ENCODE peak calls at places on chromosomes 12 and 14, in ten cellular contexts. X, G, Y, O, K, B, Z, V, U and N are unnamed samples. For H3K36me3, the result is how much of the 10 kb centered on the place peaks cover.

GRCh38 chr12:27366621-27367020 is 34.0 kb downstream of the BMAL2 start:
- DNase-seq in X (no peak), U (no peak), Z (no peak), V (no peak), K (no peak), Y (no peak), B (no peak), O (no peak), G (no peak), N (no peak)

GRCh38 chr12:26648584-26648983 is 184.4 kb downstream of the ITPR2 start:
- DNase-seq in Z (no peak), V (peak), B (no peak), O (no peak), X (no peak), G (no peak), U (no peak), K (no peak), Y (no peak), N (peak)

GRCh38 chr12:122130150-122130549 is 43.9 kb downstream of the IL31 start:
- DNase-seq in B (peak), K (no peak), X (no peak), G (no peak), Y (no peak), O (no peak), V (peak), U (no peak), Z (peak), N (no peak)

GRCh38 chr12:51589557-51590176 is 1.4 kb upstream of the SCN8A start:
- DNase-seq in B (no peak), G (no peak), U (no peak), K (no peak), Y (no peak), X (no peak), O (no peak), Z (no peak), V (no peak), N (no peak)

GRCh38 chr12:15684896-15685658 is 104.1 kb downstream of the EPS8 start:
- DNase-seq in Y (no peak), U (no peak), O (no peak), B (no peak), X (no peak), V (no peak), G (no peak), Z (no peak), K (no peak), N (no peak)

GRCh38 chr12:25977047-25977446 is 18.6 kb downstream of the RASSF8 start:
- DNase-seq in X (no peak), K (no peak), O (no peak), V (peak), Z (no peak), G (no peak), U (no peak), B (peak), Y (no peak), N (no peak)

GRCh38 chr14:89489796-89490506 is 72.9 kb upstream of the FOXN3 start:
- DNase-seq in Y (peak), O (no peak), X (no peak), V (no peak), K (no peak), B (no peak), G (peak), Z (no peak), U (no peak), N (no peak)

GRCh38 chr12:104399750-104400612 is 56.8 kb upstream of the CHST11 start:
- DNase-seq in Z (no peak), K (no peak), Y (no peak), X (no peak), V (no peak), U (no peak), O (no peak), G (no peak), B (no peak), N (no peak)

GRCh38 chr14:105498430-105499255 is 7.6 kb downstream of the TEDC1 start:
- DNase-seq in G (no peak), Y (peak), K (no peak), B (no peak), Z (no peak), O (no peak), X (peak), U (peak), V (no peak), N (no peak)

GRCh38 chr14:101969480-101969879 is 5.1 kb downstream of the DYNC1H1 start:
- DNase-seq in X (no peak), Z (no peak), K (no peak), V (no peak), Y (no peak), B (no peak), G (no peak), O (no peak), U (peak), N (no peak)

GRCh38 chr12:10409387-10409786 is at the start of gene KLRC4:
- DNase-seq in U (no peak), Y (no peak), B (no peak), X (no peak), O (no peak), G (no peak), K (no peak), Z (peak), V (no peak), N (peak)

GRCh38 chr12:75334384-75335030 is at the start of gene GLIPR1L1:
- DNase-seq in Y (peak), G (peak), V (peak), U (peak), K (peak), O (peak), Z (peak), B (peak), X (peak), N (peak)

GRCh38 chr12:664779-665092 is 1.5 kb upstream of the NINJ2 start:
- DNase-seq in O (no peak), Z (no peak), X (no peak), K (no peak), Y (no peak), B (no peak), G (no peak), V (no peak), U (no peak), N (no peak)

GRCh38 chr12:6927999-6928702 is 392 bp downstream of the ATN1 start:
- DNase-seq in B (no peak), G (no peak), Y (no peak), K (no peak), V (no peak), Z (no peak), U (no peak), O (no peak), X (peak), N (no peak)

GRCh38 chr12:34398366-34398705 is 376.0 kb downstream of the ALG10 start:
- DNase-seq in V (no peak), X (peak), Z (no peak), B (peak), K (peak), G (no peak), Y (peak), U (no peak), O (no peak), N (no peak)

GRCh38 chr14:20413785-20414117 is 450 bp upstream of the TEP1 start:
- DNase-seq in X (no peak), O (no peak), U (no peak), Y (no peak), V (no peak), Z (no peak), B (no peak), K (no peak), G (no peak), N (peak)

GRCh38 chr12:70733385-70733784 is 96.2 kb upstream of the PTPRB start:
- DNase-seq in K (no peak), O (no peak), X (no peak), U (peak), Y (no peak), V (peak), Z (peak), G (peak), B (no peak), N (peak)

GRCh38 chr12:47048541-47048940 is 30.9 kb upstream of the PCED1B start:
- DNase-seq in B (no peak), Y (no peak), O (no peak), X (no peak), G (no peak), K (no peak), U (no peak), V (no peak), Z (no peak), N (no peak)

GRCh38 chr14:69090187-69090789 is 62.6 kb downstream of the DCAF5 start:
- DNase-seq in O (no peak), V (no peak), Z (peak), K (no peak), B (no peak), Y (no peak), G (peak), X (no peak), U (peak), N (peak)

GRCh38 chr12:12482150-12482761 is 80.4 kb downstream of the DUSP16 start:
- DNase-seq in G (no peak), X (no peak), K (no peak), Y (no peak), V (no peak), U (no peak), B (no peak), Z (no peak), O (no peak), N (no peak)

GRCh38 chr14:91878274-91878673 is 10.9 kb upstream of the TC2N start:
- DNase-seq in K (no peak), B (no peak), U (no peak), G (no peak), O (no peak), Y (peak), X (no peak), Z (no peak), V (no peak), N (no peak)

GRCh38 chr14:91875515-91876286 is 8.4 kb upstream of the TC2N start:
- DNase-seq in Z (no peak), O (no peak), K (no peak), U (no peak), B (no peak), V (no peak), X (no peak), G (no peak), Y (no peak), N (no peak)

GRCh38 chr14:91879196-91879595 is 11.9 kb upstream of the TC2N start:
- DNase-seq in B (no peak), Y (no peak), U (no peak), Z (no peak), O (no peak), V (no peak), X (no peak), G (no peak), K (no peak), N (peak)

GRCh38 chr14:91876492-91876891 is 9.2 kb upstream of the TC2N start:
- DNase-seq in Y (peak), B (no peak), X (no peak), G (no peak), K (no peak), O (no peak), V (no peak), Z (no peak), U (no peak), N (no peak)

DNA sequence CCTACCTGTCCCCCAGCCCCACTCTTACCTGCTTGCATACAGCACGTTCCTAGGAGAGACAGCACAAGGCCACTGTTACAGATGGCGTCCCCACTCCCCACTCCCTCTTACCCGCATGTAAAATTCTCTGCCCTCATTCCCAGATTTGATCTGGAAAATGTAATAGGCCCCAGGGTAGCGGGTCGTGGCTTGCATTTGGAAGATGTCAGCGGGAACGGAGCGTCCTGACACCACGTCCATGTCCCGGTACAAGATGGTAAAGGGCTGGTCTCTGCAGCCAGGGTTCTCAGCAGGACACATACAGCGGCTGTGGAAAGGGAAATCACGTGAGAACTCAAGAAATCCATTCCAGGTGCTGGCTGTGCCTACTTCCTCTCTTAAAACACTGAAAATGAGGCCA is 10.0 kb upstream of the TC2N start:
- DNase-seq in K (no peak), V (no peak), U (no peak), O (no peak), B (no peak), X (no peak), Z (no peak), Y (no peak), G (no peak), N (no peak)
- H3K36me3 ChIP-seq in K (under half), V (under half), U (under half), O (under half), B (under half), X (under half), Z (under half), Y (half or more), G (under half), N (under half)

GRCh38 chr12:111462134-111462821 is 56.6 kb downstream of the SH2B3 start:
- DNase-seq in Z (no peak), Y (no peak), G (no peak), X (no peak), K (no peak), U (no peak), V (peak), B (no peak), O (no peak), N (no peak)

GRCh38 chr12:111455448-111456320 is 50.0 kb downstream of the SH2B3 start:
- DNase-seq in B (no peak), O (peak), Z (no peak), U (no peak), V (peak), X (no peak), Y (peak), K (peak), G (peak), N (no peak)

GRCh38 chr12:111457071-111457470 is 51.3 kb downstream of the SH2B3 start:
- DNase-seq in Z (no peak), X (no peak), U (no peak), B (no peak), V (no peak), K (peak), G (no peak), Y (no peak), O (peak), N (no peak)

GRCh38 chr12:111457577-111457976 is 51.9 kb downstream of the SH2B3 start:
- DNase-seq in Z (no peak), B (no peak), G (no peak), U (no peak), X (no peak), Y (peak), O (peak), V (no peak), K (peak), N (no peak)

DNA sequence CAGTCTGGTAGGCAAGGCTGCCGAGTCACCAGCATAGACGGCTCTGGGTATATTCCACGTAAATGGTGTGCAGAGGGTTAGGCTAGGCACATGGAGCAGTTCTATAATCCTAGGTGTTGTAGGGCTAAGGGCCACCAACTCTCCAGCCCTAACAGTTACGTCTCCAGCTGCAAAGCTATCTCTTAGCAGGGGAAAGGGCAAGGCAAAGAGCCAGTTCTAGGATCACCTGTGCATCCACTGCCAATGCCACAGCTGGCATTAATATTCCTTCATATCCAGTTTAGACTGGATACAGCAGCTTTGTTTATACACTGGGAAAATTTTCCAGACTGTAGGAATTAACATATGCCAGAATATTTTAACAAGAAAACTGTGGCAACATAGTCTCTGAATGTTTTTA is 53.0 kb downstream of the SH2B3 start:
- DNase-seq in U (no peak), Y (peak), K (peak), G (no peak), O (peak), Z (no peak), V (no peak), X (no peak), B (no peak), N (no peak)
- H3K36me3 ChIP-seq in U (under half), Y (half or more), K (under half), G (under half), O (half or more), Z (under half), V (under half), X (under half), B (half or more), N (under half)

DNA sequence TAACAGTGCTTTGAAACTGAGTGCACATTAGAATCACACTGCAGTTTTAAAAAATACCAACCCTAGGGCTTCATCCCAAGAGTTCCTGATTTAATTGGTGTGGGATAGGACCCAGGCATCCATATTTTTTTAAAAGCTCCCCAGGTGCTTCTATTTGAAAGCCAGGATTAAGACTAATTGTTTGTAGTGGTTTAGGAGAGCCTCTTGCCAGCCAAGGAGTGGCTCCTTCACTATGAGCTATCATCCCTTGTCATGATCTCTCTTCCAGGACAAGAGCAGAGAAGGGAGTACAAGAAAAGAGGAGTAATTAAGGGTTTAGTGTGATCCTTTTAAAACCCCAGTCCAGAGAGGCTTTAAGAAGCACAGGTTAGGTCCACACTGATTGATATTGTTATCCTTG is 178.0 kb downstream of the CAND1 start:
- DNase-seq in Z (no peak), K (no peak), G (no peak), Y (no peak), U (no peak), X (no peak), V (no peak), O (no peak), B (no peak), N (no peak)
- H3K36me3 ChIP-seq in Z (under half), K (under half), G (under half), Y (under half), U (under half), X (under half), V (under half), O (under half), B (under half), N (under half)

GRCh38 chr14:23559921-23560520 is 4.0 kb downstream of the THTPA start:
- DNase-seq in X (no peak), B (no peak), O (no peak), G (no peak), Z (no peak), V (no peak), Y (no peak), K (no peak), U (no peak), N (no peak)

GRCh38 chr14:23561873-23562821 is 5.4 kb downstream of the AP1G2 start:
- DNase-seq in U (no peak), Z (no peak), G (no peak), Y (no peak), X (no peak), O (no peak), V (peak), B (no peak), K (no peak), N (no peak)

GRCh38 chr14:23559010-23559920 is 3.2 kb downstream of the THTPA start:
- DNase-seq in Z (no peak), G (peak), U (peak), B (peak), O (no peak), K (peak), Y (no peak), X (peak), V (no peak), N (peak)

GRCh38 chr14:23562822-23563472 is 4.6 kb downstream of the AP1G2 start:
- DNase-seq in U (peak), O (no peak), V (no peak), B (no peak), G (peak), Y (no peak), X (no peak), K (peak), Z (no peak), N (peak)

GRCh38 chr14:23561259-23561658 is 5.2 kb downstream of the THTPA start:
- DNase-seq in O (no peak), Y (no peak), V (no peak), X (no peak), U (no peak), G (no peak), K (no peak), B (no peak), Z (no peak), N (no peak)
- H3K36me3 ChIP-seq in O (half or more), Y (half or more), V (under half), X (under half), U (under half), G (half or more), K (under half), B (under half), Z (under half), N (under half)

GRCh38 chr14:52013984-52014600 is 24.7 kb downstream of the RTRAF start:
- DNase-seq in Z (no peak), U (peak), B (no peak), V (no peak), G (no peak), X (no peak), K (peak), O (no peak), Y (no peak), N (no peak)

GRCh38 chr14:52015411-52016030 is 26.2 kb downstream of the RTRAF start:
- DNase-seq in V (no peak), U (no peak), G (peak), Y (no peak), B (no peak), Z (peak), X (no peak), K (peak), O (no peak), N (peak)

GRCh38 chr14:52012635-52013034 is 23.3 kb downstream of the RTRAF start:
- DNase-seq in K (no peak), B (peak), G (peak), U (no peak), O (no peak), Z (no peak), V (no peak), X (no peak), Y (peak), N (no peak)

GRCh38 chr14:52011557-52011956 is 22.2 kb downstream of the RTRAF start:
- DNase-seq in K (no peak), U (no peak), G (no peak), X (no peak), Z (no peak), Y (no peak), O (no peak), B (no peak), V (no peak), N (no peak)

DNA sequence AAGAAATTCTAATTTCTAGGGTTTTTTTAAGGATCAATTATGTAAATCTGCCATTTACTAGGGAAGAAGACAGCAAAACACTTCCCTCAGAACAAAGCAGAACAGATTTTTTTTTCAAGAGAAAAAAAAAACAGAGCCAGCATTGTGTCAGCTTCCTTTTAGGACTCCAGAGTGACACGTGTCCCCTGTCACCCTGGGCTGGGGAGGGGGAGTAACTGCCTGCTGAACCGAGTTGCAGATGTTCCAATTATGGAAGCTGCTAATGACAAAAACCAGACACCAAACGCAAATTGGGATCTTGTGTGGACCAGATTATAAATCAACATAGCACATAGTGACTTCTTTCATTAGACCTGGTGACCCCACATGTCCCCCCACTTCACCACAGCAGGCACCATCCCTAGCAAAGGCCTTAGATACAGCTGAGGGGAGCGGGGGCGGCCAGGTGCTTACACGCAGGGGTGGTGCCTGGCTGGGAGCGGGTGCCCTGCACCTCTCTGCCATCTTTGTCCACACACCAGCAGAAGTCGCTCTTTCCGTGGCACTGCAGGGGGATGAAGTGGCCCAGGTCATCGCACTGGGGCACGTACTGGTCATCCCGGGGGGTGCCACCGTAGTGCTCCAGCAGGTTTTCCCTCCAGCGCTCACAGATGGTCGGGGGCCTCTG is 25.4 kb downstream of the RTRAF start:
- DNase-seq in U (no peak), K (no peak), V (no peak), Y (no peak), Z (no peak), B (no peak), X (no peak), G (no peak), O (no peak), N (no peak)
- H3K36me3 ChIP-seq in U (under half), K (under half), V (under half), Y (under half), Z (under half), B (under half), X (under half), G (under half), O (under half), N (under half)